ENCODE peak calls at places on chromosomes 1 and 21, in nine cellular contexts. S is tibial artery; E is activated CD8-positive, alpha-beta memory T cell treated with anti-CD3 and anti-CD28 coated beads, Interleukin-2, amount 10 ng/mL, durations not matched to agents 7 days and 5 days; F is stimulated activated CD4-positive, alpha-beta T cell treated with anti-CD3 and anti-CD28 coated beads, Interleukin-12 subunit alpha, Interleukin-12 subunit beta, amount 100 ng/mL, for 24 hours; H is glutamatergic neuron; P is DMS 273 treated with DMSO at 0.1 percent for 48 hours; U is AG08395; O is NCI-H1105; N is Daoy. G is an unnamed sample.

GRCh38 chr1:245716561-245716960 is 561.8 kb downstream of the KIF26B start:
- DNase-seq in P (no peak), E (no peak), N (no peak), U (peak), H (no peak), O (no peak), S (no peak), F (no peak), G (no peak)

GRCh38 chr1:82721702-82722101 is 921.0 kb downstream of the ADGRL2 start:
- DNase-seq in F (no peak), H (no peak), N (no peak), O (no peak), E (no peak), P (no peak), S (no peak), U (no peak), G (no peak)

GRCh38 chr1:3740752-3741151 is 11.5 kb upstream of the CCDC27 start:
- DNase-seq in S (no peak), P (no peak), O (no peak), E (no peak), U (no peak), H (no peak), F (no peak), N (no peak), G (no peak)

GRCh38 chr1:166839600-166840308 is 479 bp downstream of the POGK start:
- DNase-seq in H (peak), N (peak), O (peak), P (no peak), F (peak), S (peak), U (peak), E (peak), G (peak)

GRCh38 chr1:165383067-165383466 is 26.6 kb upstream of the LMX1A start:
- DNase-seq in E (no peak), U (peak), S (peak), N (peak), F (no peak), O (no peak), H (no peak), P (no peak), G (no peak)

GRCh38 chr1:115089443-115090340 is at the start of gene TSPAN2:
- DNase-seq in F (no peak), U (peak), E (peak), O (peak), S (peak), H (peak), P (peak), N (peak), G (no peak)

GRCh38 chr21:30430170-30430655 is at the start of gene KRTAP13-4:
- DNase-seq in P (no peak), O (no peak), S (no peak), N (no peak), U (no peak), F (no peak), H (no peak), E (no peak), G (no peak)

GRCh38 chr1:26360051-26360806 is 6.3 kb upstream of the CRYBG2 start:
- DNase-seq in F (no peak), O (no peak), N (peak), U (no peak), H (peak), P (no peak), E (peak), S (no peak), G (no peak)

GRCh38 chr1:6350416-6351088 is 43.0 kb downstream of the ACOT7 start:
- DNase-seq in H (no peak), F (no peak), N (no peak), U (no peak), P (no peak), E (no peak), S (no peak), O (peak), G (no peak)

GRCh38 chr1:21926814-21927530 is 10.1 kb downstream of the HSPG2 start:
- DNase-seq in N (no peak), P (no peak), U (peak), E (no peak), S (peak), F (no peak), H (no peak), O (no peak), G (no peak)

GRCh38 chr1:199404191-199404590 is 623.3 kb upstream of the NR5A2 start:
- DNase-seq in N (no peak), U (peak), P (peak), F (no peak), E (no peak), O (no peak), S (no peak), H (no peak), G (no peak)

GRCh38 chr1:43951021-43951985 is 4.6 kb downstream of the IPO13 start:
- DNase-seq in P (no peak), F (no peak), E (no peak), N (peak), O (no peak), H (no peak), S (no peak), U (no peak), G (no peak)

GRCh38 chr1:73382971-73383370 is 815.0 kb downstream of the LRRIQ3 start:
- DNase-seq in F (no peak), H (no peak), O (no peak), S (no peak), U (no peak), P (no peak), N (no peak), E (no peak), G (no peak)

GRCh38 chr21:42609806-42610205 is 43.6 kb upstream of the PDE9A start:
- DNase-seq in P (no peak), H (no peak), O (no peak), F (no peak), U (no peak), N (peak), E (peak), S (no peak), G (no peak)

GRCh38 chr1:7085521-7085920 is 300.3 kb downstream of the CAMTA1 start:
- DNase-seq in H (no peak), S (no peak), N (no peak), E (no peak), P (no peak), F (no peak), O (no peak), U (no peak), G (no peak)

GRCh38 chr1:89910780-89911179 is 84.1 kb upstream of the ZNF326 start:
- DNase-seq in E (no peak), O (no peak), P (no peak), H (no peak), N (peak), S (no peak), U (peak), F (no peak), G (no peak)

GRCh38 chr1:112337028-112337531 is 58.9 kb upstream of the CTTNBP2NL start:
- DNase-seq in F (no peak), E (no peak), O (peak), H (peak), S (no peak), N (peak), U (peak), P (no peak), G (no peak)

GRCh38 chr1:41412748-41413147 is 51.5 kb downstream of the FOXO6 start:
- DNase-seq in H (no peak), S (no peak), F (no peak), P (no peak), E (no peak), U (no peak), N (no peak), O (no peak), G (no peak)

GRCh38 chr1:118995312-118996016 is 7.3 kb upstream of the TBX15 start:
- DNase-seq in P (no peak), H (no peak), N (no peak), U (no peak), O (no peak), S (no peak), E (peak), F (no peak), G (no peak)

GRCh38 chr21:44985441-44986401 is 45.9 kb downstream of the SLX9 start:
- DNase-seq in P (no peak), H (peak), S (peak), E (no peak), F (no peak), O (no peak), N (no peak), U (no peak), G (no peak)

GRCh38 chr1:1440941-1441888 is 5.7 kb downstream of the VWA1 start:
- DNase-seq in E (peak), U (peak), N (peak), F (no peak), S (peak), P (no peak), H (peak), O (no peak), G (peak)

GRCh38 chr1:29743264-29743663 is 506.9 kb downstream of the PTPRU start:
- DNase-seq in U (no peak), S (no peak), P (no peak), F (no peak), H (no peak), O (no peak), E (no peak), N (no peak), G (no peak)

GRCh38 chr21:36691539-36692124 is 7.3 kb upstream of the SIM2 start:
- DNase-seq in E (no peak), F (no peak), S (no peak), H (no peak), N (no peak), O (peak), U (no peak), P (no peak), G (no peak)

GRCh38 chr1:103230061-103230460 is 121.7 kb upstream of the COL11A1 start:
- DNase-seq in O (no peak), S (no peak), N (no peak), H (no peak), U (no peak), E (no peak), F (no peak), P (no peak), G (no peak)

GRCh38 chr1:168422203-168422848 is 121.5 kb downstream of the XCL2 start:
- DNase-seq in S (no peak), F (no peak), O (no peak), U (no peak), H (no peak), N (no peak), E (peak), P (no peak), G (no peak)

GRCh38 chr1:24957016-24957807 is 27.1 kb upstream of the RUNX3 start:
- DNase-seq in U (no peak), F (no peak), S (no peak), N (no peak), P (no peak), E (peak), O (no peak), H (no peak), G (no peak)

GRCh38 chr1:227543283-227544066 is 19.9 kb upstream of the ZNF678 start:
- DNase-seq in F (no peak), O (no peak), H (no peak), P (no peak), N (no peak), S (no peak), E (no peak), U (no peak), G (no peak)

GRCh38 chr1:85943526-85943925 is 213.0 kb downstream of the COL24A1 start:
- DNase-seq in H (no peak), O (no peak), E (no peak), U (no peak), N (no peak), S (no peak), P (no peak), F (no peak), G (no peak)

GRCh38 chr1:160220301-160220700 is 15.1 kb downstream of the PEA15 start:
- DNase-seq in E (no peak), F (no peak), O (no peak), S (no peak), N (no peak), H (no peak), U (no peak), P (no peak), G (no peak)

GRCh38 chr1:3819626-3820245 is 23.4 kb upstream of the LRRC47 start:
- DNase-seq in S (peak), N (no peak), F (no peak), H (no peak), U (no peak), E (no peak), O (no peak), P (no peak), G (peak)

GRCh38 chr1:156797212-156797871 is 19.3 kb downstream of the SH2D2A start:
- DNase-seq in P (peak), U (peak), S (no peak), N (peak), F (no peak), H (peak), O (peak), E (peak), G (no peak)

GRCh38 chr1:151478923-151479322 is 19.6 kb upstream of the POGZ start:
- DNase-seq in E (no peak), O (no peak), S (no peak), P (no peak), N (no peak), H (no peak), U (no peak), F (no peak), G (no peak)

GRCh38 chr1:151822404-151822803 is 9.2 kb downstream of the RORC start:
- DNase-seq in U (no peak), S (no peak), O (no peak), F (no peak), N (peak), H (no peak), E (no peak), P (no peak), G (no peak)

GRCh38 chr1:67880056-67880601 is 46.9 kb upstream of the GNG12 start:
- DNase-seq in F (no peak), O (peak), N (peak), H (no peak), U (peak), P (peak), E (no peak), S (no peak), G (no peak)

GRCh38 chr1:110605901-110606783 is at the start of gene KCNA2:
- DNase-seq in U (peak), N (peak), E (no peak), P (peak), S (peak), O (peak), F (no peak), H (peak), G (peak)